ENCODE peak calls at places on chromosomes 2 and 18, in six cellular contexts. V is small intestine, L is PC-9, H is mammary epithelial cell, X is heart left ventricle, T is heart right ventricle. S is an unnamed sample.
A peak's percentile ranks its signal among the peaks of the same experiment; 100 is the strongest.

GRCh38 chr2:154655499-154655898 is 43.0 kb upstream of the KCNJ3 start:
- DNase-seq in H (no peak), L (no peak), T (no peak), X (no peak), V (no peak), S (no peak)

GRCh38 chr2:5696741-5697521 is 4.7 kb downstream of the SOX11 start:
- DNase-seq in L (no peak), T (peak; percentile 9), X (no peak), V (no peak), H (no peak), S (no peak)

GRCh38 chr18:77086656-77087390 is 45.8 kb downstream of the MBP start:
- DNase-seq in H (no peak), V (peak; percentile 47), X (peak; percentile 70), L (peak; percentile 25), T (no peak), S (peak; percentile 66)

GRCh38 chr2:201366166-201366565 is 9.0 kb upstream of the FLACC1 start:
- DNase-seq in V (no peak), H (no peak), T (no peak), X (no peak), L (no peak), S (no peak)

GRCh38 chr2:113203901-113204519 is 30.2 kb downstream of the PSD4 start:
- DNase-seq in H (peak; percentile 64), L (peak; percentile 79), X (no peak), T (peak; percentile 68), V (peak; percentile 83), S (peak; percentile 77)

GRCh38 chr2:19881866-19882265 is 19.9 kb downstream of the TTC32 start:
- DNase-seq in X (no peak), H (no peak), T (no peak), V (no peak), L (no peak), S (no peak)

GRCh38 chr2:132632000-132632649 is 37.9 kb downstream of the LYPD1 start:
- DNase-seq in L (peak; percentile 16), T (no peak), V (peak; percentile 65), H (no peak), X (no peak), S (no peak)

GRCh38 chr2:161564906-161565305 is 59.3 kb upstream of the SLC4A10 start:
- DNase-seq in T (no peak), H (no peak), L (no peak), V (no peak), X (no peak), S (no peak)

GRCh38 chr2:39435974-39436591 is 1.0 kb downstream of the MAP4K3 start:
- DNase-seq in T (peak; percentile 54), H (peak; percentile 39), X (no peak), L (no peak), V (peak; percentile 51), S (peak; percentile 78)

GRCh38 chr2:230784840-230785239 is 72.2 kb downstream of the CAB39 start:
- DNase-seq in H (peak; percentile 70), T (no peak), X (no peak), V (no peak), L (no peak), S (no peak)

GRCh38 chr2:116952254-116952653 is 862.2 kb upstream of the DDX18 start:
- DNase-seq in V (peak; percentile 49), T (no peak), L (no peak), H (no peak), X (no peak), S (no peak)

GRCh38 chr2:182994228-182994912 is 43.9 kb downstream of the NCKAP1 start:
- DNase-seq in T (no peak), X (no peak), L (no peak), V (no peak), H (no peak), S (no peak)

GRCh38 chr18:47118986-47119385 is 31.3 kb downstream of the HDHD2 start:
- DNase-seq in X (no peak), V (no peak), T (no peak), L (no peak), H (peak; percentile 5), S (no peak)

GRCh38 chr2:144941743-144942488 is 422.0 kb upstream of the ZEB2 start:
- DNase-seq in H (no peak), T (no peak), V (no peak), L (no peak), X (no peak), S (no peak)

GRCh38 chr18:74378179-74378682 is 62.6 kb downstream of the C18orf63 start:
- DNase-seq in T (no peak), H (no peak), L (no peak), X (no peak), V (peak; percentile 27), S (peak; percentile 83)

GRCh38 chr18:13376298-13376840 is 157.8 kb downstream of the LDLRAD4 start:
- DNase-seq in T (no peak), H (no peak), X (no peak), V (no peak), L (no peak), S (no peak)

GRCh38 chr2:241049739-241050623 is 51.6 kb downstream of the SNED1 start:
- DNase-seq in L (no peak), T (no peak), V (no peak), X (peak; percentile 48), H (no peak), S (no peak)

GRCh38 chr18:46554406-46554805 is 102.6 kb downstream of the LOXHD1 start:
- DNase-seq in T (no peak), X (no peak), H (no peak), L (no peak), V (no peak), S (no peak)

GRCh38 chr2:40957508-40957907 is 505.6 kb upstream of the SLC8A1 start:
- DNase-seq in L (no peak), H (no peak), X (no peak), V (peak; percentile 0), T (no peak), S (no peak)

GRCh38 chr2:134173338-134174016 is 80.4 kb upstream of the MGAT5 start:
- DNase-seq in H (no peak), X (no peak), T (peak; percentile 67), V (peak; percentile 86), L (no peak), S (no peak)

GRCh38 chr2:120108749-120109148 is 95.9 kb downstream of the EPB41L5 start:
- DNase-seq in L (no peak), T (no peak), H (peak; percentile 52), X (no peak), V (no peak), S (no peak)

GRCh38 chr18:9091066-9091476 is 11.4 kb upstream of the NDUFV2 start:
- DNase-seq in T (no peak), V (no peak), L (no peak), X (no peak), H (no peak), S (no peak)
- H3K4me1 ChIP-seq in T (peaks cover 12% of the 10 kb centered on the region), V (peaks cover 2% of the 10 kb centered on the region), L (peaks cover 19% of the 10 kb centered on the region), X (no peaks in the 10 kb centered on the region), H (no peaks in the 10 kb centered on the region), S (no peaks in the 10 kb centered on the region)

GRCh38 chr2:199261936-199262335 is 195.8 kb downstream of the SATB2 start:
- DNase-seq in L (no peak), X (no peak), H (no peak), V (no peak), T (no peak), S (no peak)
- H3K27ac ChIP-seq in L (no peak overlapping the region), X (no peak overlapping the region), H (no peak overlapping the region), V (no peak overlapping the region), T (no peak overlapping the region), S (no peak overlapping the region)

DNA sequence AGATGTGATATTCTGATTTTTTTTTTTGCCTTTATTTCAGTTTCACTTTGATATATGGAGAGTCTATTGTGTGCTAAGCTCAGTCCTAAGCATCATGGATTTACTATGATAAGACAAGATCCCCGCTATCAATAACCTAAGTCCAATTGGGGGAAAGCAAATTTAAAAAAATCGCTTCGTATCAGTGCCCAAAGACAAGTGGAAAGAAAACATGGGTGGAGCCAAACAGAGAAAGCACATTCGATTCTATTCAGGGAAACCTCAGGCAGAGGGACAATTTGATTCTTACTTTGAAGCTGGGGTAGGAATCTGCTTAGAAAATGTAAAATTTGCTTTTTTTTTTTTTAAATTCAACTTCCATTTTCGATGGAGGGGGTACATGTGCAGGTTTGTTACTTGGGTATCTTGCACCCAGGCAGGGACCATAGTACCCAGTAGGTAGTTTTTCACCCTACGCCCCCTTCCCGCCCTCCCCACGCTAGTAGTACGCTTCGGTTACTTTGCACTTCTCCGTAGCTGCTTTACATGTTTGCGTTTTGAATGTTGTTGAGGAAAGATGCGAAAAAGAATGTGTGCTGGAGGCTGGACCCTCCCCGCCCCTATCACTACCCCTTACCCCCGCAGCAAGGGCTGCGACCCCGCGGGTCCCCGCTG is 12.4 kb downstream of the KIF5C start:
- DNase-seq in H (no peak), L (no peak), V (no peak), X (no peak), T (no peak), S (no peak)
- H3K4me3 ChIP-seq in H (no peak overlapping the region), L (no peak overlapping the region), V (peak overlapping the region; percentile 14), X (peak overlapping the region; percentile 57), T (peak overlapping the region; percentile 54), S (peak overlapping the region; percentile 51)

GRCh38 chr2:165529130-165529529 is 59.6 kb downstream of the CSRNP3 start:
- DNase-seq in L (no peak), T (no peak), H (peak; percentile 3), X (no peak), V (no peak), S (no peak)
- H3K4me1 ChIP-seq in L (no peaks in the 10 kb centered on the region), T (no peaks in the 10 kb centered on the region), H (no peaks in the 10 kb centered on the region), X (no peaks in the 10 kb centered on the region), V (no peaks in the 10 kb centered on the region), S (no peaks in the 10 kb centered on the region)

DNA sequence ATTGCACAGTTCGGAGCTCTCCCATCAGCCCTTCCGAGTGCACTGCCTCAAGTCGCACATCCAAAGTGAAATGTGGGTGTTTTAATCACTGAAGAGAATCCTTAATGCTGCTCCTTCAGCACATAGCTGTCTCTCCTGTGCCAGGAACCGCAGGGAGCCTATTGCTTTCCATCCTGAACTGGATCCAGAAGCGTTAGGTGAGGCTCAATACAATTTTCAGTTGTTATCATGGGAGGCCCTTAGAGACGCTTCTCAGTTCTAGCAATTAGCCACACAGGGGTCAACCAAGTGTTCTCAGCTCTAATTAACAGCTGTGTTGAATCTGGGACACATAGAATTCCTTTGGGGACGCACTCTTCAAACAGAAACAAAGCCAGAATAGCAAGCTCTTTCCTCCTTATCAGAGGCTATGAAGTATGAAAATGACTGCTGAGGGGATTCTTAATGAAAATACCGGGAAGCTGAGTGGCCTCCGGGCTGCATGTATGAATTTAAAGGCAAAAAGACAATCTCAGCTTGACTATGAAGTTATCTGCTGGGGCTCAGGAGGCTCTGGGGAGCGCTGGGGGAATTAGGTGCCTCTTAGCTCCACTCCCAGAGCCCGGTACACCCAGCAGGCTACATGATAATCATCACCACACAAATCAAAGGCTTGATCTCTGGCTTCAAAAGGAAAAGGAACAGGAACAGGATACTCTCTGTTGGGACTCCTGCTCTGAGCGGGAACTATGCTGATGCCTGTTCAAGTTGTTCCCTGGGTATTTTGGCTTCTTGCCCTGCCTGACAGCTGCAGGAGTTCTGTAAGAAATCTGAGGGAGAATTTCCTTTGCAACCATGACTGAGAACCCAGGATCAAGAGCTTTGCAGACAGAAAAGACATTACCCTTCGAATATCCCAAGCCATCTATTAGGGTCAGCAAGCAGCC is 55.4 kb upstream of the NCOA1 start:
- DNase-seq in L (no peak), H (no peak), T (peak; percentile 91), X (no peak), V (peak; percentile 27), S (no peak)
- H3K27ac ChIP-seq in L (no peak overlapping the region), H (no peak overlapping the region), T (peak overlapping the region; percentile 82), X (peak overlapping the region; percentile 80), V (no peak overlapping the region), S (no peak overlapping the region)

GRCh38 chr2:213733893-213734292 is 449.6 kb downstream of the SPAG16 start:
- DNase-seq in T (no peak), H (no peak), X (no peak), V (no peak), L (no peak), S (no peak)
- H3K4me3 ChIP-seq in T (no peak overlapping the region), H (no peak overlapping the region), X (no peak overlapping the region), V (no peak overlapping the region), L (no peak overlapping the region), S (no peak overlapping the region)